ENCODE peak calls at places on chromosomes 12 and 14, in four cellular contexts. A, E, S and Y are unnamed samples.

GRCh38 chr14:26870722-26871121 is 272.9 kb upstream of the NOVA1 start:
- DNase-seq in E (no peak), S (no peak), A (no peak), Y (no peak)

GRCh38 chr12:121468451-121468850 is 68.5 kb downstream of the RNF34 start:
- DNase-seq in S (no peak), E (no peak), A (no peak), Y (no peak)

GRCh38 chr12:102067574-102068258 is 5.9 kb upstream of the WASHC3 start:
- DNase-seq in E (no peak), A (no peak), S (no peak), Y (no peak)

GRCh38 chr12:69470189-69471094 is at the start of gene FRS2:
- DNase-seq in A (peak), S (peak), E (peak), Y (peak)

GRCh38 chr12:105935981-105936380 is 202.8 kb downstream of the NUAK1 start:
- DNase-seq in A (no peak), S (no peak), E (no peak), Y (no peak)

GRCh38 chr12:56188786-56189335 is 422 bp downstream of the SMARCC2 start:
- DNase-seq in E (peak), A (no peak), S (no peak), Y (peak)

GRCh38 chr12:113664224-113664681 is 192.6 kb upstream of the LHX5 start:
- DNase-seq in A (no peak), S (no peak), E (peak), Y (no peak)

GRCh38 chr14:97056086-97056485 is 258.9 kb downstream of the VRK1 start:
- DNase-seq in A (no peak), E (no peak), S (no peak), Y (no peak)

GRCh38 chr14:101293609-101294008 is 267.7 kb upstream of the DIO3 start:
- DNase-seq in S (no peak), E (no peak), A (no peak), Y (no peak)

GRCh38 chr14:96762650-96763049 is 34.5 kb upstream of the VRK1 start:
- DNase-seq in A (peak), E (peak), S (peak), Y (peak)

GRCh38 chr12:18805516-18806248 is 67.8 kb downstream of the CAPZA3 start:
- DNase-seq in E (no peak), A (no peak), S (peak), Y (no peak)

GRCh38 chr12:111368291-111368683 is 608 bp downstream of the PHETA1 start:
- DNase-seq in E (peak), A (no peak), S (no peak), Y (peak)

GRCh38 chr12:27176765-27177164 is 67.3 kb upstream of the STK38L start:
- DNase-seq in S (no peak), E (no peak), A (no peak), Y (peak)

GRCh38 chr14:100106260-100106659 is 41.0 kb downstream of the EVL start:
- DNase-seq in A (no peak), E (peak), S (no peak), Y (no peak)

GRCh38 chr12:59408431-59408830 is 187.4 kb upstream of the SLC16A7 start:
- DNase-seq in S (no peak), A (no peak), E (no peak), Y (no peak)

GRCh38 chr12:75550401-75550851 is 39.0 kb upstream of the KRR1 start:
- DNase-seq in E (no peak), S (no peak), A (no peak), Y (no peak)

GRCh38 chr14:51554339-51554920 is 97.3 kb upstream of the FRMD6 start:
- DNase-seq in E (no peak), A (no peak), S (no peak), Y (peak)

GRCh38 chr14:70707138-70708038 is 65.7 kb downstream of the TTC9 start:
- DNase-seq in S (no peak), A (peak), E (no peak), Y (no peak)

GRCh38 chr12:13595536-13596450 is 385.6 kb downstream of the GRIN2B start:
- DNase-seq in E (no peak), S (no peak), A (no peak), Y (no peak)

GRCh38 chr12:91074068-91074819 is 16.4 kb upstream of the KERA start:
- DNase-seq in E (no peak), S (no peak), A (no peak), Y (no peak)

GRCh38 chr12:9745191-9745590 is 12.3 kb upstream of the CLECL1 start:
- DNase-seq in S (no peak), E (no peak), A (no peak), Y (no peak)

GRCh38 chr14:93318927-93319326 is 13.9 kb downstream of the BTBD7 start:
- DNase-seq in S (no peak), A (no peak), E (no peak), Y (no peak)

GRCh38 chr12:6337958-6338406 is 3.9 kb downstream of the TNFRSF1A start:
- DNase-seq in E (no peak), A (no peak), S (no peak), Y (peak)

GRCh38 chr12:92369061-92369460 is 223.4 kb upstream of the BTG1 start:
- DNase-seq in A (no peak), S (no peak), E (no peak), Y (no peak)

GRCh38 chr14:103055693-103056092 is 1.7 kb downstream of the CDC42BPB start:
- DNase-seq in E (no peak), A (no peak), S (no peak), Y (no peak)

GRCh38 chr14:78358631-78359030 is 188.5 kb downstream of the NRXN3 start:
- DNase-seq in E (no peak), S (no peak), A (no peak), Y (no peak)

GRCh38 chr12:55933158-55933798 is 2.3 kb downstream of the DGKA start:
- DNase-seq in E (no peak), A (peak), S (no peak), Y (peak)

GRCh38 chr12:4287325-4288290 is 14.0 kb downstream of the CCND2 start:
- DNase-seq in A (no peak), S (no peak), E (no peak), Y (no peak)

GRCh38 chr12:40287369-40287975 is 62.7 kb downstream of the LRRK2 start:
- DNase-seq in E (no peak), A (no peak), S (no peak), Y (peak)

GRCh38 chr12:58919271-58920101 is 818 bp downstream of the LRIG3 start:
- DNase-seq in S (no peak), A (no peak), E (no peak), Y (peak)

GRCh38 chr14:101019541-101019940 is 116.0 kb upstream of the RTL1 start:
- DNase-seq in A (no peak), S (no peak), E (peak), Y (peak)

GRCh38 chr12:72692338-72692737 is 420.2 kb downstream of the TRHDE start:
- DNase-seq in A (no peak), S (no peak), E (no peak), Y (no peak)

GRCh38 chr12:106655577-106655976 is 72.8 kb downstream of the RFX4 start:
- DNase-seq in E (no peak), S (no peak), A (no peak), Y (no peak)

GRCh38 chr14:94599656-94600004 is 12.6 kb upstream of the SERPINA3 start:
- DNase-seq in S (no peak), E (no peak), A (no peak), Y (peak)

GRCh38 chr14:53528114-53528513 is 375.0 kb upstream of the DDHD1 start:
- DNase-seq in A (no peak), S (no peak), E (no peak), Y (no peak)

GRCh38 chr12:122961551-122962329 is 4.5 kb downstream of the ABCB9 start:
- DNase-seq in A (no peak), S (no peak), E (no peak), Y (no peak)

GRCh38 chr12:124783087-124783486 is 80.6 kb downstream of the SCARB1 start:
- DNase-seq in E (no peak), A (no peak), S (no peak), Y (no peak)
- H3K4me2 ChIP-seq in E (no peak), A (no peak), S (no peak), Y (no peak)

GRCh38 chr14:89618309-89618708 is 201.3 kb upstream of the FOXN3 start:
- DNase-seq in A (no peak), S (no peak), E (no peak), Y (no peak)
- TF ChIP-seq RAD21 in A (no peak), S (no peak), E (no peak), Y (no peak)

DNA sequence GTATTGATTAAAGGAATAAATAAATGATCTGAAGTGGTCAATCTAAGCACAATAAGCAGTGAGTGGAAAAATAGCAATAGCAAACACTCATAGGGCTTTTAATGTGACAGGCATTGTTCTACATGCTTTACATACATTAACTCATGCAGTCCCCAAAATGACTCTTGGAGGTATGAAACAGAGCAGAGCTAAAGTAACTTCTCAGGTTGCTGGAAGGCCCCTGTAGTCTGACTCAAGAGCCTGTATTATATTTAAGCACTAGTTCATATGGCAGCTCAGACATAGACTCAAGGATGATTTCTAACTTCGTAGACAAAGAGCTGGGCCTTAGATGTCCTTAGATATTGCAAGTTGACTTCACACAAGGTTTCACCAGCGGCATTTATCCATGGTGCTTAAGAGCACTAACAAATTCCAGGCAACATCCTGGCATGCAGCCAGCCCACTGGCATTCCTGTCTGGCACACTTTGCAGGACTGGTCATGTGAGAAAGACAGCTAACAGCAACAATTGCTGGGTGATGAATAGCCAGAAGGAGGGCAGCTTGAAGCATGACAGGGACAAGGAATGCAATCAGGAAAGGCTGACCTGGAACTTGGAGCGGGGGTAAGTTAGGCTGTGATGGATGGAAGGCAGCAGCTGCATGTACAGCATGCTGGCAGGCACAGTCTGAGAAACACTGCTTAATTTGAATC is 22.9 kb upstream of the KTN1 start:
- DNase-seq in A (peak), E (no peak), S (no peak), Y (no peak)
- H3K4me2 ChIP-seq in A (peak), E (no peak), S (no peak), Y (peak)

GRCh38 chr14:63956326-63956725 is 103.5 kb downstream of the SYNE2 start:
- DNase-seq in E (no peak), A (no peak), S (no peak), Y (no peak)
- TF ChIP-seq RAD21 in E (no peak), A (no peak), S (no peak), Y (no peak)

GRCh38 chr14:90986510-90986909 is 73.9 kb downstream of the RPS6KA5 start:
- DNase-seq in S (no peak), A (no peak), E (no peak), Y (no peak)
- H3K4me2 ChIP-seq in S (no peak), A (peak), E (no peak), Y (no peak)

GRCh38 chr14:22844221-22845102 is 8.1 kb downstream of the MMP14 start:
- DNase-seq in S (no peak), E (no peak), A (no peak), Y (no peak)
- TF ChIP-seq RAD21 in S (no peak), E (no peak), A (no peak), Y (no peak)

DNA sequence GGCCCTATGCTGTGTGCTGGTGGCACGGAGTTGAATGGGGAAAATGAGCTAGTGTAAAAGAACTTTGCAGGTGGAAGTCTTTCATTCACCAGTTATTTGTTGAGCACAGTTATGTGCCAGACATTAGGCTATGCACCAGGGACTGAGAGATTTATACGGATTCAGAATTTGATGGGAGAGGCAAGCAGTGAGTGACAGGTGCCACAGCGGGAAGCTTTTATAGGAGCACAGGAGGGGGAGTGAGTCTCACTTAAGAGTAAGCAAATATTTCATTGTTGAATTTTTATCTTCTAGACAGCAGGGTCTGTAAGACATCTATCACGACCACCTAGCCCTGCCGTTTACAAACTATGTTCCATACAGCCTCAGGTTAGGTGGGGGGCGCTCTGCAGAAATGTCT is 320.6 kb downstream of the SNAPC1 start:
- DNase-seq in E (no peak), A (no peak), S (no peak), Y (no peak)
- H3K4me2 ChIP-seq in E (no peak), A (no peak), S (no peak), Y (no peak)